ENCODE peak calls at places on chromosome 2, in four cellular contexts. M is right lobe of liver, V is choroid plexus epithelial cell, J is HFF-Myc. R is an unnamed sample.

GRCh38 chr2:118686364-118686763 is 161.1 kb downstream of the EN1 start:
- DNase-seq in V (no peak), J (no peak), M (no peak), R (no peak)

GRCh38 chr2:96869824-96870630 is at the start of gene SEMA4C:
- DNase-seq in J (no peak), M (peak; percentile 70), V (peak; percentile 53), R (no peak)

GRCh38 chr2:21037671-21038108 is 6.2 kb downstream of the APOB start:
- DNase-seq in J (no peak), V (no peak), M (no peak), R (no peak)

GRCh38 chr2:156472686-156473085 is 36.5 kb downstream of the GPD2 start:
- DNase-seq in J (no peak), V (no peak), M (no peak), R (no peak)

GRCh38 chr2:181684454-181685149 is 4.3 kb upstream of the NEUROD1 start:
- DNase-seq in M (no peak), J (no peak), V (no peak), R (no peak)

GRCh38 chr2:25265802-25266201 is 75.9 kb downstream of the DNMT3A start:
- DNase-seq in J (no peak), M (no peak), V (no peak), R (no peak)

GRCh38 chr2:51812138-51812866 is 780.4 kb upstream of the NRXN1 start:
- DNase-seq in M (no peak), V (peak; percentile 62), J (peak; percentile 16), R (no peak)

GRCh38 chr2:186201371-186201770 is 284.7 kb upstream of the ZC3H15 start:
- DNase-seq in J (no peak), V (peak; percentile 14), M (no peak), R (no peak)

GRCh38 chr2:240557808-240558207 is at the start of gene ANKMY1:
- DNase-seq in V (peak; percentile 76), M (peak; percentile 75), J (no peak), R (no peak)

GRCh38 chr2:159131267-159131790 is 155.2 kb downstream of the WDSUB1 start:
- DNase-seq in M (no peak), J (no peak), V (no peak), R (no peak)

GRCh38 chr2:209579236-209579749 is 155.4 kb downstream of the MAP2 start:
- DNase-seq in M (no peak), J (no peak), V (peak; percentile 38), R (no peak)

GRCh38 chr2:173775440-173775839 is 189.7 kb downstream of the SP3 start:
- DNase-seq in V (no peak), J (no peak), M (no peak), R (no peak)

GRCh38 chr2:102761763-102762162 is at the start of gene TMEM182:
- DNase-seq in M (no peak), V (no peak), J (no peak), R (no peak)

GRCh38 chr2:30222636-30223360 is 8.5 kb upstream of the LBH start:
- DNase-seq in M (no peak), V (no peak), J (no peak), R (no peak)

GRCh38 chr2:45867349-45867748 is 215.9 kb downstream of the PRKCE start:
- DNase-seq in V (no peak), M (no peak), J (no peak), R (no peak)

GRCh38 chr2:204794624-204795023 is 249.3 kb downstream of the PARD3B start:
- DNase-seq in V (peak; percentile 33), J (no peak), M (no peak), R (no peak)

GRCh38 chr2:172629586-172629985 is 73.7 kb downstream of the PDK1 start:
- DNase-seq in M (no peak), J (no peak), V (no peak), R (no peak)

GRCh38 chr2:119439574-119440500 is 8.2 kb downstream of the TMEM37 start:
- DNase-seq in J (no peak), M (no peak), V (no peak), R (no peak)

GRCh38 chr2:231190531-231191197 is 7.8 kb upstream of the ARMC9 start:
- DNase-seq in J (no peak), M (peak; percentile 68), V (peak; percentile 74), R (no peak)

GRCh38 chr2:38978908-38979307 is 89.2 kb downstream of the ARHGEF33 start:
- DNase-seq in M (no peak), J (no peak), V (no peak), R (no peak)

GRCh38 chr2:127155901-127156300 is 48.9 kb upstream of the BIN1 start:
- DNase-seq in J (no peak), M (no peak), V (peak; percentile 81), R (no peak)

GRCh38 chr2:197993830-197994229 is 189.4 kb downstream of the PLCL1 start:
- DNase-seq in V (no peak), J (no peak), M (no peak), R (peak; percentile 10)

GRCh38 chr2:157246212-157247067 is 11.1 kb upstream of the GALNT5 start:
- DNase-seq in J (peak; percentile 59), V (peak; percentile 65), M (no peak), R (peak; percentile 79)

GRCh38 chr2:197890160-197890559 is 85.8 kb downstream of the PLCL1 start:
- DNase-seq in J (no peak), M (no peak), V (no peak), R (no peak)

GRCh38 chr2:226447896-226448295 is 351.7 kb downstream of the IRS1 start:
- DNase-seq in V (peak; percentile 47), J (no peak), M (no peak), R (no peak)

GRCh38 chr2:134202361-134202760 is 51.5 kb upstream of the MGAT5 start:
- DNase-seq in V (no peak), M (no peak), J (no peak), R (no peak)

GRCh38 chr2:125566422-125566821 is 1089.5 kb upstream of the GYPC start:
- DNase-seq in M (no peak), J (no peak), V (no peak), R (no peak)

GRCh38 chr2:226687641-226688253 is 111.9 kb downstream of the IRS1 start:
- DNase-seq in V (peak; percentile 31), M (no peak), J (no peak), R (no peak)

GRCh38 chr2:131040661-131041401 is 52.4 kb downstream of the FAM168B start:
- DNase-seq in J (no peak), M (no peak), V (peak; percentile 66), R (no peak)

GRCh38 chr2:37615808-37616673 is 55.4 kb downstream of the CDC42EP3 start:
- DNase-seq in M (peak; percentile 51), V (no peak), J (no peak), R (no peak)

GRCh38 chr2:241033346-241033987 is 35.0 kb downstream of the SNED1 start:
- DNase-seq in J (no peak), V (no peak), M (no peak), R (no peak)

GRCh38 chr2:18311413-18311812 is 249.0 kb downstream of the RDH14 start:
- DNase-seq in V (no peak), M (no peak), J (peak; percentile 17), R (peak; percentile 73)

GRCh38 chr2:63047534-63048281 is 2.9 kb upstream of the OTX1 start:
- DNase-seq in M (peak; percentile 57), J (no peak), V (no peak), R (no peak)

GRCh38 chr2:14628906-14629305 is 3.6 kb upstream of the LRATD1 start:
- DNase-seq in J (no peak), V (no peak), M (no peak), R (no peak)

GRCh38 chr2:182581196-182581935 is 134.7 kb upstream of the DNAJC10 start:
- DNase-seq in V (peak; percentile 62), M (no peak), J (no peak), R (no peak)

GRCh38 chr2:200125463-200125862 is 170.1 kb downstream of the MAIP1 start:
- DNase-seq in M (no peak), V (no peak), J (no peak), R (no peak)

GRCh38 chr2:88813612-88814011 is 122.1 kb downstream of the RPIA start:
- DNase-seq in J (no peak), V (no peak), M (no peak), R (no peak)

DNA sequence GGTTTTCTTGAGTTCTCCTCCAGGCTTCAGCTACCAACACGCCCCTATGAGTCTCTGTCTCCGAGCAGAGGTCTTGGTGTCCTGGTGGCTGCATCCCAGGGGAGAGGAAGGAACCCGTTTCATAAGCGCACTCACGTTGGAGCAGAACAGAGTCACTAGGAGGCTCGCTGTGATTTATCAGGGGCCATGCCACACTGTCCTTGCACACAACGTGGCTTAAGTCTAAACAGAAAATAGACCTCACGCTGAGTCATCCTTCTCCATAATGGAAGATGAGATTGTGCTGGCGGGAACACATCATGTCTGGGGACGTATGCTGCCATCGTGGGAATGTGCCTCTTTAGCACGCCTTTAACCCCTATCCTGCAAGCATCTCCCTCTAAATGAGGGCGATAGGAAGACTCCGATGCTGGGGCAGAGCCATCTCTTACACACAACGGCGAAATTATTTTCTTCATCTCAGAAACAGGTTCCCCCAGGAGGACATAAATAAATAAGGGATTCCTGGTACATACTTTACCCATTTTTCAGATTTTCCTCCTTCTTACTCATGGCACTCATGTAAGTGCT is 211.4 kb downstream of the KLHL29 start:
- DNase-seq in M (no peak), J (no peak), V (peak; percentile 10), R (no peak)
- H3K4me3 ChIP-seq in M (no peak overlapping the region), J (no peak overlapping the region), V (no peak overlapping the region), R (no peak overlapping the region)

DNA sequence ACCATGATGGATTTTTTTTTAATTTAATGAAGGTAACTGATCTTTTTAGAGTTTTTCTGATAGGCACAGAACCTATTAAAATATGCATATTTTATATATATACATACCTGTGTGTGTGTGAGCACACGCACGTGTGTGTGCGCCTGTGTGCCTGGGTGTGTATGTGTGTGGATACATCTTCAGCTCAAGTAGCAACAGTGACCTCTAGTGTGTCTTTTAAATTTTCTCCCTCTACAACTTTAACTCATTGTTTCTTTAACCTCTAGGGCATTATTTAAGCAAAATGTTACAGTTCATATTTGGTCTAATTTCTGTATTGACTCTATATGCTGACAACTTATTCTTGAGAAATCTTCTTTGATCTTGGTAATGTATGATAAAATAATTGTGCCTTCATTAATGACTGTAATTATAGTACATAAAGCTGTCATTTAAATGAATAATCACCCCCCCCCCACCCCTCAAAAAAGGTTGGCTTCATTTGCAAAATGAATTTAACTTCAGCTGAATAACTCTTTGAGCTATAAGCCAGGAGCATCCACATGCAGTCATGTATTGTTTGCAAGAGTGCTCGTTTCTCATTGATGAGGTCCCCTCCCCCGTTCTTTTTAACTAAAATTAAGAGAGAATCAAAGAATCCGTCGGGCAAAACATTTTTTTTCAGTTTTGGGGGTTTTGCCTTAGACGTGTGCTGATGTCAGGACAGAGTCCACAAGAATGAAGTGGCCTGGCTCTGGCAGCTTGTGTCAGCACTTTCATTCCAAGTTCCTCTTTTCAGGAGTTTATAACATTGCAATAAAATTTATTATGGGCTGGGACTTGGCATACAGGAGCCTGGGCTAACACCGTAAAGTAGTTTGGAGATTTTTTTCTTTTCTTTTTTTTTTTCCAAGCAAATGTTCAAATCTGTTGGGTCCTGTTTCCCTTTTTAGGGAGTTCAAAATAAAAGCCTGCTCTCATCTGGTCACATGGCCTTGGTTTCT is 80.0 kb downstream of the ETAA1 start:
- DNase-seq in J (peak; percentile 46), V (peak; percentile 72), M (no peak), R (no peak)
- TF ChIP-seq CTCF in J (peak; percentile 39), V (peak; percentile 74), M (peak; percentile 23), R (peak; percentile 54)

GRCh38 chr2:22626621-22627020 is 758.4 kb upstream of the KLHL29 start:
- DNase-seq in J (no peak), V (no peak), M (no peak), R (no peak)
- H3K4me3 ChIP-seq in J (no peak overlapping the region), V (no peak overlapping the region), M (no peak overlapping the region), R (no peak overlapping the region)

GRCh38 chr2:196804381-196804780 is 4.8 kb downstream of the C2orf66 start:
- DNase-seq in J (no peak), M (no peak), V (no peak), R (no peak)

GRCh38 chr2:196809260-196809659 is at the start of gene C2orf66:
- DNase-seq in J (no peak), V (no peak), M (no peak), R (no peak)

GRCh38 chr2:196808281-196808680 is 874 bp downstream of the C2orf66 start:
- DNase-seq in J (no peak), M (no peak), V (peak; percentile 50), R (no peak)
- TF ChIP-seq CTCF in J (peak; percentile 3), M (no peak), V (peak; percentile 43), R (no peak)